ENCODE peak calls at places on chromosomes 1 and 21, in four cellular contexts. G is putamen; N is stimulated activated CD8-positive, alpha-beta memory T cell treated with anti-CD3 and anti-CD28 coated beads, Interleukin-15, amount 100 ng/mL, for 24 hours; X is stimulated activated CD4-positive, alpha-beta T cell treated with anti-CD3 and anti-CD28 coated beads, Interleukin-2, amount 100 ng/mL, for 48 hours. Q is an unnamed sample.

GRCh38 chr1:20148571-20149500 is 9.7 kb downstream of the PLA2G2F start:
- DNase-seq in G (no peak), N (no peak), X (no peak), Q (no peak)

GRCh38 chr1:194873328-194873923 is 1687.0 kb upstream of the B3GALT2 start:
- DNase-seq in N (no peak), X (no peak), G (no peak), Q (peak; percentile 53)

GRCh38 chr1:221097479-221098281 is 218.4 kb downstream of the HLX start:
- DNase-seq in G (no peak), X (no peak), N (no peak), Q (peak; percentile 87)

GRCh38 chr1:110737206-110737605 is 62.5 kb upstream of the KCNA3 start:
- DNase-seq in X (no peak), N (no peak), G (no peak), Q (no peak)

GRCh38 chr1:112439592-112439991 is 43.6 kb downstream of the CTTNBP2NL start:
- DNase-seq in G (no peak), X (no peak), N (no peak), Q (no peak)

GRCh38 chr1:2260917-2261316 is 32.8 kb downstream of the SKI start:
- DNase-seq in X (no peak), N (no peak), G (no peak), Q (no peak)

GRCh38 chr1:223811634-223812101 is 34.1 kb downstream of the TP53BP2 start:
- DNase-seq in N (no peak), X (no peak), G (no peak), Q (no peak)

GRCh38 chr1:11473635-11474034 is 5.3 kb upstream of the DISP3 start:
- DNase-seq in X (peak; percentile 7), N (no peak), G (no peak), Q (no peak)

GRCh38 chr21:42850463-42850862 is 28.9 kb downstream of the WDR4 start:
- DNase-seq in G (no peak), N (no peak), X (no peak), Q (no peak)

GRCh38 chr1:21887796-21888195 is 49.3 kb downstream of the HSPG2 start:
- DNase-seq in N (no peak), X (no peak), G (no peak), Q (no peak)

GRCh38 chr1:2360588-2361364 is 30.6 kb downstream of the MORN1 start:
- DNase-seq in X (no peak), G (no peak), N (no peak), Q (no peak)

GRCh38 chr1:10671090-10671489 is 125.4 kb downstream of the CASZ1 start:
- DNase-seq in G (no peak), N (no peak), X (no peak), Q (no peak)

GRCh38 chr1:241927321-241927720 is 30.2 kb upstream of the BECN2 start:
- DNase-seq in G (no peak), X (no peak), N (no peak), Q (no peak)

GRCh38 chr1:1402081-1402900 is 3.2 kb upstream of the CCNL2 start:
- DNase-seq in G (no peak), N (no peak), X (peak; percentile 46), Q (peak; percentile 59)

GRCh38 chr1:50651476-50652263 is 228.4 kb upstream of the DMRTA2 start:
- DNase-seq in G (no peak), X (no peak), N (no peak), Q (no peak)

GRCh38 chr1:169414927-169415326 is 12.3 kb downstream of the CCDC181 start:
- DNase-seq in X (no peak), G (no peak), N (no peak), Q (no peak)

GRCh38 chr1:88350648-88351047 is 333.4 kb upstream of the PKN2 start:
- DNase-seq in N (no peak), G (no peak), X (no peak), Q (no peak)

Q was measured in HL-60.